ENCODE peak calls at places on chromosomes 12 and 14, in six cellular contexts. O, Z, W, V, H and F are unnamed samples.

GRCh38 chr12:642633-643477 is 20.4 kb downstream of the NINJ2 start:
- DNase-seq in Z (peak; percentile 64), O (peak; percentile 64), H (peak; percentile 81), V (peak; percentile 76), W (peak; percentile 77), F (no peak)

GRCh38 chr14:99510556-99511139 is 29.4 kb downstream of the CCNK start:
- DNase-seq in O (no peak), V (no peak), Z (no peak), W (no peak), H (no peak), F (no peak)

GRCh38 chr12:65313704-65314317 is 35.3 kb downstream of the MSRB3 start:
- DNase-seq in Z (no peak), O (peak; percentile 16), H (no peak), V (no peak), W (peak; percentile 50), F (no peak)

GRCh38 chr12:1933342-1933992 is 15.0 kb upstream of the CACNA2D4 start:
- DNase-seq in W (no peak), V (no peak), H (no peak), Z (no peak), O (no peak), F (no peak)

GRCh38 chr14:49633650-49634546 is 1.1 kb downstream of the DNAAF2 start:
- DNase-seq in H (peak; percentile 94), V (peak; percentile 96), W (peak; percentile 97), Z (peak; percentile 89), O (peak; percentile 85), F (peak; percentile 96)

GRCh38 chr12:62481843-62482540 is 15.4 kb downstream of the MON2 start:
- DNase-seq in H (no peak), V (no peak), Z (no peak), O (no peak), W (no peak), F (no peak)

GRCh38 chr12:125685885-125686284 is 620.6 kb downstream of the AACS start:
- DNase-seq in V (no peak), Z (no peak), W (no peak), H (no peak), O (no peak), F (no peak)

GRCh38 chr14:28116716-28117115 is 649.9 kb upstream of the FOXG1 start:
- DNase-seq in W (no peak), Z (no peak), V (no peak), O (no peak), H (no peak), F (no peak)

GRCh38 chr14:97995038-97995437 is 1197.9 kb downstream of the VRK1 start:
- DNase-seq in V (no peak), O (no peak), W (no peak), H (no peak), Z (no peak), F (no peak)